ENCODE peak calls at places on chromosomes 5 and 9, in five cellular contexts. K is mesothelial cell of epicardium; F is activated T-cell treated with anti-CD3 and anti-CD28 coated beads, Interleukin-2, amount 50 U/mL, for 72 hours; H is hepatic stellate cell; O is hippocampal formation. G is an unnamed sample.

GRCh38 chr5:151002250-151002649 is 18.1 kb upstream of the GPX3 start:
- DNase-seq in K (no peak), F (no peak), H (no peak), O (peak), G (no peak)

GRCh38 chr9:116267021-116267420 is 113.4 kb downstream of the PAPPA start:
- DNase-seq in K (no peak), F (no peak), H (no peak), O (no peak), G (no peak)

GRCh38 chr5:96140084-96140483 is 178.4 kb upstream of the ELL2 start:
- DNase-seq in K (no peak), F (no peak), H (no peak), O (no peak), G (no peak)

GRCh38 chr5:160432815-160433214 is 11.2 kb downstream of the PTTG1 start:
- DNase-seq in K (no peak), F (no peak), H (no peak), O (no peak), G (no peak)

GRCh38 chr5:55534436-55535198 is at the start of gene PLPP1:
- DNase-seq in K (peak), F (peak), H (peak), O (peak), G (peak)

GRCh38 chr5:172114875-172115422 is 73.1 kb downstream of the STK10 start:
- DNase-seq in K (no peak), F (peak), H (no peak), O (no peak), G (peak)

GRCh38 chr5:3836528-3836927 is 240.9 kb downstream of the IRX1 start:
- DNase-seq in K (no peak), F (no peak), H (no peak), O (no peak), G (no peak)

GRCh38 chr5:68021185-68021584 is 194.4 kb upstream of the PIK3R1 start:
- DNase-seq in K (no peak), F (no peak), H (no peak), O (no peak), G (no peak)

GRCh38 chr5:139828207-139828895 is 32.7 kb downstream of the PSD2 start:
- DNase-seq in K (no peak), F (no peak), H (no peak), O (peak), G (no peak)

GRCh38 chr5:672329-673139 is 20.6 kb downstream of the TPPP start:
- DNase-seq in K (peak), F (peak), H (peak), O (peak), G (peak)

G was measured in Jurkat, Clone E6-1.